ENCODE peak calls at places on chromosomes 1 and 21, in six cellular contexts. Y is adrenal gland; B is A549; X is cardiac muscle cell; P is CD8-positive, alpha-beta memory T cell; N is WERI-Rb-1. H is an unnamed sample. For H3K9me3, the result is how much of the 10 kb centered on the place peaks cover.

GRCh38 chr1:204278973-204279372 is 65.2 kb upstream of the GOLT1A start:
- DNase-seq in N (peak), B (no peak), X (no peak), P (no peak), Y (no peak), H (no peak)

GRCh38 chr21:42346441-42346840 is 4.4 kb downstream of the TFF2 start:
- DNase-seq in P (no peak), B (no peak), X (no peak), Y (no peak), N (no peak), H (no peak)

GRCh38 chr21:42655797-42656770 is 2.7 kb downstream of the PDE9A start:
- DNase-seq in Y (no peak), N (no peak), P (no peak), B (no peak), X (no peak), H (no peak)

GRCh38 chr1:201719812-201720521 is 109.0 kb upstream of the IPO9 start:
- DNase-seq in Y (peak), P (no peak), X (no peak), B (no peak), N (peak), H (no peak)

GRCh38 chr1:191572479-191572878 is 585.8 kb upstream of the RGS18 start:
- DNase-seq in Y (no peak), P (no peak), N (no peak), X (no peak), B (no peak), H (no peak)

GRCh38 chr1:93979718-93980319 is 70.6 kb upstream of the GCLM start:
- DNase-seq in P (no peak), N (peak), Y (no peak), B (no peak), X (no peak), H (no peak)

GRCh38 chr1:85319488-85319887 is 43.1 kb upstream of the BCL10 start:
- DNase-seq in Y (no peak), N (no peak), P (no peak), X (no peak), B (no peak), H (no peak)

GRCh38 chr21:33198346-33199135 is 31.2 kb upstream of the IFNAR2 start:
- DNase-seq in N (peak), X (no peak), P (no peak), B (no peak), Y (peak), H (no peak)

GRCh38 chr1:48530727-48531351 is 58.8 kb upstream of the SPATA6 start:
- DNase-seq in B (peak), P (no peak), Y (peak), X (peak), N (peak), H (no peak)

GRCh38 chr1:182962554-182963115 is 9.7 kb upstream of the SHCBP1L start:
- DNase-seq in X (peak), B (peak), P (peak), Y (peak), N (peak), H (no peak)

DNA sequence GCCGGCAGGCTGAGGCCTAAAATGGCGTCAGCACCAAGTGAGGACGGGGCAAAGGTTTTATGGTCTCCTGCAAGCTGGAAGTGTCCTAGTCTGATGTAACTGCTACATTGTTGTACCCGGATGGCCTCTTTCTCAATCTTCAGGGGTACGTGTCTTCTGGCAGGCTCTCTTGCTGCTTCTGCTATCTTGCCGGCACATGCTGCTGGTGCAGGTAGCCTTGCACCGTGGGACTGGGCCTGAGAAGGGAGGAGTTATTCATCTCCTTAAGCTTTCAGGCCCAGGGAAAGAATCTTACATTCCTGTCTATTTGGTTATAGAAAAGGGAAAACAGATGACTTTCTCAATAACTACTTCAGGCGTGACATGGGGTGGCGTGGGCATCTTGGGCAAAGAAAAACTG is 72.2 kb downstream of the ZNF678 start:
- DNase-seq in Y (no peak), P (no peak), X (no peak), B (no peak), N (no peak), H (no peak)
- H3K9me3 ChIP-seq in Y (under half), P (under half), X (under half), B (half or more), N (under half), H (under half)

GRCh38 chr1:37671261-37671660 is 21.1 kb upstream of the CDCA8 start:
- DNase-seq in N (no peak), B (no peak), P (no peak), X (no peak), Y (no peak), H (no peak)
- H3K4me3 ChIP-seq in N (no peak), B (no peak), P (no peak), X (no peak), Y (no peak), H (no peak)

GRCh38 chr1:1547011-1547410 is 6.6 kb upstream of the TMEM240 start:
- DNase-seq in P (no peak), N (no peak), B (no peak), X (no peak), Y (no peak), H (no peak)
- H3K9me3 ChIP-seq in P (under half), N (under half), B (under half), X (under half), Y (under half), H (under half)

GRCh38 chr1:78652019-78652560 is 2.5 kb downstream of the IFI44 start:
- DNase-seq in N (no peak), X (no peak), Y (no peak), B (no peak), P (no peak), H (no peak)
- H3K4me3 ChIP-seq in N (no peak), X (no peak), Y (no peak), B (no peak), P (peak), H (peak)

DNA sequence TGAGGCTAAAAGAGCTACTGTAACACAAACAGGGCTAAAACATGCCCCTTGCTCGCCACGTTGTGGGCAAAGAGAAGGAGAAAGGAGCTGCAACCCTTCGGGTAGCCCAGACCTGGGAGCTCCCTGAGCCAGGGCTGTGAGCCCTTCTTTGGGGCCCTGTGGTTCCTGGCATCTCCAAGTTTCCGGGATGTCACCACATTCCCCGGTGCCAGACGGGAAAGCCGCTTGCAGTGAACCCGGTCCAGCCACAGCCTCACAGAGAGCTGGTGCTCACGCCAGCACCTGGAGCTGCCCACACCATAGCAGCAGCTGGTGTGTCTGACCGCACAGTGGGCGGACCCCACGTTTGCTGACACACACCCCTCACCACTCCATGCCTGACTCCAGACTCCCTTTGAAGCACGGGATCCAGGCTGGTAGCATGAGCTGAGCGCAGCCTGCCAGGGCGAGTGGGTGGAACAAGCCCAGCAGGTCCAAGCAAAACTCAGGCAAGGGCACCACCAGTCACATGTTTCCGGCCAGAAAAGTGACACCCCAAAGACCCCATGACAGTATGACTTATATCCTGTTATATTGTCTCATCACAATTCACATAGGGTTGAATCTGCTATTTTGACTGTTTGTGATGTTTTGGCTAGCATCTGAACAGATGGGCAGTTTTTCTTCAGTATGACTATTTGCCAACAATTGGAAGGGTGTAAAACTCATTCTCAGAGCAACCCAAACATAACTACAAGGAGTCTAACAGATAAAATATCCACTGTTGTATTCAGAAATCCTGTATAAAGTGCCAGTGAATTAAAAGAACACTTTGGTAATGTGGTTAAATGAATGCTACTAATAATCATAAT is 285.5 kb downstream of the SMYD3 start:
- DNase-seq in N (no peak), Y (no peak), B (no peak), P (no peak), X (no peak), H (no peak)
- H3K9me3 ChIP-seq in N (under half), Y (under half), B (under half), P (under half), X (under half), H (under half)

H was measured in naive thymus-derived CD4-positive, alpha-beta T cell.